ENCODE peak calls at places on chromosome 1, in nine cellular contexts. Z, H, E, W, V, S, D, G and X are unnamed samples.

GRCh38 chr1:17547271-17547670 is 7.8 kb downstream of the ARHGEF10L start:
- DNase-seq in Z (no peak), H (peak), E (no peak), W (no peak), V (no peak), S (no peak), D (no peak), G (no peak), X (no peak)

GRCh38 chr1:53732912-53733317 is 6.0 kb downstream of the GLIS1 start:
- DNase-seq in Z (no peak), H (no peak), E (no peak), W (peak), V (no peak), S (no peak), D (no peak), G (no peak), X (no peak)

GRCh38 chr1:26693557-26694184 is 2.1 kb upstream of the ARID1A start:
- DNase-seq in Z (no peak), H (no peak), E (no peak), W (peak), V (peak), S (no peak), D (no peak), G (no peak), X (no peak)

GRCh38 chr1:25572708-25573590 is 29.5 kb downstream of the LDLRAP1 start:
- DNase-seq in Z (no peak), H (peak), E (no peak), W (peak), V (peak), S (peak), D (peak), G (peak), X (no peak)

GRCh38 chr1:96145486-96145885 is 576.1 kb upstream of the PTBP2 start:
- DNase-seq in Z (no peak), H (no peak), E (no peak), W (peak), V (no peak), S (no peak), D (no peak), G (no peak), X (no peak)

GRCh38 chr1:50750021-50750619 is 209.9 kb downstream of the FAF1 start:
- DNase-seq in Z (no peak), H (no peak), E (peak), W (peak), V (peak), S (no peak), D (peak), G (no peak), X (no peak)

GRCh38 chr1:176102243-176102642 is 104.8 kb downstream of the COP1 start:
- DNase-seq in Z (no peak), H (no peak), E (no peak), W (peak), V (peak), S (no peak), D (no peak), G (no peak), X (no peak)

GRCh38 chr1:37602750-37603694 is 7.3 kb upstream of the GNL2 start:
- DNase-seq in Z (no peak), H (peak), E (no peak), W (peak), V (peak), S (no peak), D (no peak), G (peak), X (no peak)

GRCh38 chr1:2274231-2274967 is 46.3 kb downstream of the SKI start:
- DNase-seq in Z (no peak), H (no peak), E (no peak), W (no peak), V (no peak), S (no peak), D (no peak), G (no peak), X (no peak)

GRCh38 chr1:159483501-159483900 is 44.0 kb downstream of the OR10J1 start:
- DNase-seq in Z (no peak), H (no peak), E (no peak), W (peak), V (no peak), S (no peak), D (no peak), G (no peak), X (no peak)